ENCODE peak calls at places on chromosome 1, in seven cellular contexts. D is globus pallidus; S is SHP77; H is NCI-H460; I is iris pigment epithelial cell; X is psoas muscle; T is stimulated activated CD4-positive, alpha-beta T cell treated with anti-CD3 and anti-CD28 coated beads, Interleukin-1b, Interleukin-23, amount 100 ng/mL, for 48 hours. W is an unnamed sample.

GRCh38 chr1:9345471-9345870 is 52.8 kb downstream of the SPSB1 start:
- DNase-seq in T (no peak), D (no peak), I (no peak), H (no peak), S (peak; percentile 8), X (no peak), W (no peak)

GRCh38 chr1:27521336-27522147 is 31.6 kb upstream of the WASF2 start:
- DNase-seq in D (no peak), T (peak; percentile 56), X (peak; percentile 50), S (no peak), I (no peak), H (no peak), W (no peak)

GRCh38 chr1:207944571-207944970 is 33.6 kb upstream of the CD34 start:
- DNase-seq in H (no peak), T (no peak), D (no peak), S (no peak), X (no peak), I (peak; percentile 31), W (no peak)

GRCh38 chr1:59691261-59691660 is 123.5 kb upstream of the HOOK1 start:
- DNase-seq in S (no peak), I (no peak), D (no peak), X (peak; percentile 37), T (no peak), H (no peak), W (no peak)

GRCh38 chr1:93448292-93448982 is 519 bp downstream of the FNBP1L start:
- DNase-seq in D (no peak), S (peak; percentile 27), H (no peak), I (no peak), X (peak; percentile 52), T (no peak), W (no peak)

GRCh38 chr1:17301767-17302166 is 6.2 kb upstream of the PADI4 start:
- DNase-seq in H (no peak), T (no peak), S (no peak), D (no peak), X (no peak), I (no peak), W (no peak)

GRCh38 chr1:40796939-40797667 is 13.5 kb downstream of the KCNQ4 start:
- DNase-seq in T (no peak), S (no peak), I (no peak), X (peak; percentile 87), H (no peak), D (no peak), W (no peak)

GRCh38 chr1:44655609-44656008 is 18.7 kb downstream of the TMEM53 start:
- DNase-seq in X (no peak), H (peak; percentile 12), D (no peak), I (no peak), T (peak; percentile 6), S (peak; percentile 34), W (no peak)

GRCh38 chr1:54124906-54125305 is 27.9 kb downstream of the CDCP2 start:
- DNase-seq in D (no peak), H (no peak), T (no peak), X (no peak), I (no peak), S (no peak), W (no peak)

GRCh38 chr1:35555212-35555584 is 2.0 kb downstream of the KIAA0319L start:
- DNase-seq in I (peak; percentile 30), D (no peak), H (no peak), T (no peak), X (no peak), S (no peak), W (no peak)

W was measured in COLO829.